ENCODE peak calls at places on chromosomes 13 and 19, in seven cellular contexts. N, V, W, R, M, E and I are unnamed samples. For H3K4me1, the result is how much of the 10 kb centered on the place peaks cover.

GRCh38 chr13:77737583-77738200 is 40.2 kb downstream of the SLAIN1 start:
- DNase-seq in N (no peak), V (no peak), W (no peak), R (no peak), M (no peak), E (no peak), I (no peak)

GRCh38 chr19:30062331-30063183 is 120.5 kb downstream of the URI1 start:
- DNase-seq in N (no peak), V (no peak), W (no peak), R (no peak), M (no peak), E (no peak), I (no peak)

GRCh38 chr13:28286263-28286662 is 147.9 kb downstream of the PAN3 start:
- DNase-seq in N (no peak), V (no peak), W (no peak), R (no peak), M (no peak), E (no peak), I (no peak)

GRCh38 chr19:4183967-4184717 is 1.7 kb downstream of the ANKRD24 start:
- DNase-seq in N (no peak), V (no peak), W (no peak), R (no peak), M (no peak), E (no peak), I (no peak)

GRCh38 chr13:97892717-97893116 is 60.8 kb upstream of the IPO5 start:
- DNase-seq in N (no peak), V (no peak), W (no peak), R (no peak), M (no peak), E (no peak), I (no peak)

GRCh38 chr19:19817357-19817756 is 4.2 kb downstream of the ZNF506 start:
- DNase-seq in N (no peak), V (no peak), W (no peak), R (no peak), M (no peak), E (peak), I (no peak)

GRCh38 chr13:77386046-77386445 is 59.2 kb upstream of the MYCBP2 start:
- DNase-seq in N (no peak), V (no peak), W (no peak), R (no peak), M (no peak), E (no peak), I (no peak)

GRCh38 chr13:92948034-92948433 is 278.6 kb upstream of the GPC6 start:
- DNase-seq in N (no peak), V (no peak), W (no peak), R (no peak), M (no peak), E (no peak), I (no peak)

GRCh38 chr13:41780736-41781708 is 179.9 kb downstream of the VWA8 start:
- DNase-seq in N (no peak), V (no peak), W (no peak), R (peak), M (no peak), E (no peak), I (no peak)

GRCh38 chr19:17052439-17052838 is 22.8 kb downstream of the HAUS8 start:
- DNase-seq in N (no peak), V (peak), W (peak), R (peak), M (no peak), E (no peak), I (peak)

GRCh38 chr19:51594774-51595109 is 23.7 kb downstream of the ZNF175 start:
- DNase-seq in N (no peak), V (no peak), W (no peak), R (no peak), M (no peak), E (no peak), I (no peak)

GRCh38 chr19:50565984-50566903 is 2.0 kb downstream of the LRRC4B start:
- DNase-seq in N (no peak), V (no peak), W (no peak), R (no peak), M (no peak), E (no peak), I (no peak)

GRCh38 chr13:108020027-108020426 is 195.3 kb downstream of the LIG4 start:
- DNase-seq in N (no peak), V (no peak), W (no peak), R (no peak), M (no peak), E (no peak), I (no peak)

GRCh38 chr19:30222993-30223865 is 149.0 kb upstream of the ZNF536 start:
- DNase-seq in N (no peak), V (no peak), W (no peak), R (no peak), M (no peak), E (no peak), I (no peak)

GRCh38 chr19:4597975-4598671 is 38.6 kb upstream of the SEMA6B start:
- DNase-seq in N (no peak), V (peak), W (no peak), R (no peak), M (peak), E (no peak), I (no peak)

GRCh38 chr13:46207828-46208227 is 3.9 kb upstream of the LRRC63 start:
- DNase-seq in N (no peak), V (no peak), W (no peak), R (no peak), M (no peak), E (no peak), I (no peak)

GRCh38 chr13:75803175-75803611 is 167.1 kb downstream of the LMO7 start:
- DNase-seq in N (no peak), V (no peak), W (no peak), R (no peak), M (no peak), E (no peak), I (no peak)

GRCh38 chr13:51645154-51645650 is 60.9 kb downstream of the WDFY2 start:
- DNase-seq in N (no peak), V (no peak), W (no peak), R (no peak), M (no peak), E (no peak), I (no peak)
- H3K27ac ChIP-seq in N (peak), V (no peak), W (no peak), R (no peak), M (peak), E (no peak), I (peak)

DNA sequence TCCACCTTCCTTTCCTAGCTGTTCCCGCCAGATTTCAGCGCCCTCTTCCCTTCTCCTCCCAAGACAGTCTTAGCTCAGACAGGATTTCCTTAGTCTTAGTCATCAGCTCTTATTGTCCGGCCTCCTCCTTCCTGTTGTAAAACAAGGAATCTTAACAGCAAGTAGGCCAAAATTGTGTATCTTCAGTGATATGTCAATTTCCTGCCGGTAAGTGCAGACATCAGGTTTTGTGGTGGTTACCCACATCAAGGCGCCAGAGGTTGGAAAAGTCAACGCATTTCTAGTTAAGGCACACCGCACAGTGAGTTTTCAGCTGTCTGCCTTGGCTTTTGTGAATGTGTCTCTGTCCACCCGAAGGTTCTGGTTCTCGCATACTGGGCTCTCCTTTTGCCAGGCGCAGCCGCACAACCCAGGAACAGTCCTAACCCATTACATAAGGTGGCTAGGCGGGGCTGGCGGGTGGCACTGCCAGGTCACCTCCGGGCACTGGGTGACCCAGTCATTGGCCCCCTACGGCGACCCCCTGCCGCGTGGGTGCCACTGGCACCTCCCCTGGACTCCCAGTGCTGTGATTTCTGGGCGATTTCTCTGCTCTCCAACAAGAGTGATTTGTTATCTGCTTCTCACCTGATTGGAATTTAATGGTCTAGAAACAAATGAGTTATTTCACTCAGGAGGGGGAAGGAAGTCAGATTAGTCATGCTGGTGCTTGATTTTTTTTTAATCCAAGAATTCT is 12.9 kb downstream of the COL4A2 start:
- DNase-seq in N (no peak), V (no peak), W (no peak), R (no peak), M (peak), E (no peak), I (no peak)
- H3K4me1 ChIP-seq in N (half or more), V (under half), W (half or more), R (half or more), M (half or more), E (under half), I (under half)

DNA sequence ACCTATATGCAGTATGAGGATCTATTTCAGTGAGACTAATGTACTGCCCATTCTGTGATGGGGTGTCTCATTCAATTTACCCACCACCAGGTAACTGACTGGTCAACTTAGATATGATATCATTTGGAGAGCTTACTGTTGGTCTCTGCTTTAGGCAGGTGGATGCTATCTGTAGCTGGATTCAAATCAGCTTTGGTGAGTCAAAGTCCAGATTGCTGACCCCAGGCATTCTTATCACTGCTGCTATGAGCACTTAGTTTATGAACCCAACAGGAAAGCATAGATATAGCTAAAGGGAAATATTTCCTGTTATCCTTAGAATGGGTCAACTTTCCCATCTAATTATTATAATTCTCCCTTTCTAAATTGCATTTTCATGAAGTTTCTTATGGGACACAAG is 1295.2 kb upstream of the SPRY2 start:
- DNase-seq in N (no peak), V (no peak), W (no peak), R (no peak), M (no peak), E (no peak), I (no peak)
- TF ChIP-seq CTCF in N (no peak), V (no peak), W (no peak), R (no peak), M (no peak), E (no peak), I (no peak)

DNA sequence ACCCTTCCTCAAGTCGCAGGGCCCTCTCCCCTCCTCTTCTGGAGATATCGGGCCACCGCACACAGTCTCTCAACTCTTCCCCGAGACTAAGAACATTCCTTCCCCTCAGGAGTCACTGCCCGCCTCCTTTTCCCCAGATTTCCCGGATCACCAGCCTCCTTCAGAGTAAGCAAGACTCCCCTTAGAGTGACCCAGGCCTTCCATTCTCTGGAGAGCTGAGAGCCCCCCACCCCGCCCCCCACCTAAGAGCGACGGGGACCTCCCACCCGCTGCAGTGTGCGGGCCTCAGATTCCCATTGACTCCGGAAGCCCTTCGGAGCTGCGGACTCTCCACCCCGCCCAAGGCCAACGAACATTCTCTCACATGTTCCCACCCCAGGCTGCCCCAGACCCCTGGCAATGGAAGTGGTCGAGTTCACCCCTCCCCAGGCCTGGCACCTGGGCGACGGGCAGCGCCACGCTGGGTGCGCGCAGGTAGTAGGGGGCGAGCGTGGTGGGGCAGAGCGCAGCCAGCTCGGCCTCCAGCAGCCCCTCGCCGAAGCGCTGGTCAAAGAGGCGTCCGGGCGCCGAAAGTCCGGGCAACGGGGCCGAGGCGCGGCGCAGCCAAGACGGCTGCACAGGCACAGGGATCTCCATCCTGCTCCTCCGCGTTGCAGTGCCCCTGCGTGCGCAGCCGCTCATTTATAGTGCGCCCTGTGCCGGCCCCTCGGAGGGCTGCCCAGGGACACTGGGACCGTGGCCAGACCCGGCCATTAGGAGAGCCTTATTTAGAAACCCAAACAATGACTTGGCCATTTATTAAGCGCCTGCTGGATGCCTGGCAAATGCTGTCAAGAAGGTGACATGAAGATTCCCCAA is at the start of gene HSPB6:
- DNase-seq in N (no peak), V (peak), W (peak), R (peak), M (no peak), E (no peak), I (no peak)
- H3K27ac ChIP-seq in N (peak), V (peak), W (peak), R (peak), M (peak), E (peak), I (peak)

GRCh38 chr13:79389031-79389430 is 17.0 kb downstream of the RBM26 start:
- DNase-seq in N (no peak), V (no peak), W (no peak), R (no peak), M (no peak), E (no peak), I (no peak)

GRCh38 chr13:79395881-79396280 is 10.2 kb downstream of the RBM26 start:
- DNase-seq in N (no peak), V (no peak), W (no peak), R (no peak), M (no peak), E (no peak), I (no peak)

GRCh38 chr13:79392882-79393563 is 13.0 kb downstream of the RBM26 start:
- DNase-seq in N (no peak), V (no peak), W (no peak), R (no peak), M (no peak), E (no peak), I (no peak)

GRCh38 chr13:79398169-79398568 is 7.9 kb downstream of the RBM26 start:
- DNase-seq in N (no peak), V (no peak), W (no peak), R (no peak), M (no peak), E (no peak), I (no peak)

GRCh38 chr13:79393564-79394249 is 12.3 kb downstream of the RBM26 start:
- DNase-seq in N (no peak), V (no peak), W (no peak), R (no peak), M (no peak), E (peak), I (no peak)
- H3K4me1 ChIP-seq in N (under half), V (under half), W (under half), R (under half), M (under half), E (under half), I (under half)

GRCh38 chr19:48807590-48808308 is 3.1 kb downstream of the BCAT2 start:
- DNase-seq in N (no peak), V (no peak), W (no peak), R (no peak), M (no peak), E (no peak), I (no peak)
- TF ChIP-seq CTCF in N (no peak), V (no peak), W (no peak), R (no peak), M (peak), E (no peak), I (no peak)

DNA sequence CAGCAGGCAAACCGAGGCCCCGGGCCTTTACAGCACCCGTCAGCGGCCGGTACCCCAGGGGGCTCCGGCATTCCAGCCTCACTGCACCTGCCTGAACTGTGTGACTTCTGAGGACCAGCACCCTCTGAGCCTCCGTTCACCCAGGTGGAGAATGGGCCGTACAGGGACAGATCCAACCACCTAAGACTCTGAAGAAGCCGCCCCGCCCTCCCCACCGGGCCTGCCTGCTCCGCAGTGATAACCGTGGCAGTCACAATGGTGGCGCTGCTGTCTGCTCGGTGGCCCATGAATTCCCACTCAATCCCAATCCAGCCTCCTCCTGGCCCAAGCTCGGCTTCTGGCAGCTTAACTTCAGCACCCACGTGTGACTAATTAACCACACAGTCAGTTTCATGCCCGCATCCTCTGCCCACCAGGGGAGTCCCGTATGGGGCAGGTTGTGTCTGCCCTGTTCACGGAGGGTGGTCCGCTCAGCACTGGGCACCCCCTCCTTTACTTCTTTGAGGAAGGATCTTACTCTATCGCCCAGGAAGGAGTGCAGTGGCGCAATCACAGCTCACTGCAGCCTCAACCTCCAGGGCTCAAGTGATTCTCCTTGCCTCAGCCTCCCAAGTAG is 3.4 kb downstream of the TCF3 start:
- DNase-seq in N (no peak), V (no peak), W (peak), R (no peak), M (no peak), E (peak), I (no peak)
- H3K27ac ChIP-seq in N (no peak), V (no peak), W (no peak), R (no peak), M (no peak), E (peak), I (no peak)

GRCh38 chr19:45396389-45397260 is 8.2 kb downstream of the PPP1R13L start:
- DNase-seq in N (no peak), V (no peak), W (no peak), R (no peak), M (no peak), E (no peak), I (no peak)
- H3K4me1 ChIP-seq in N (under half), V (under half), W (under half), R (under half), M (under half), E (under half), I (under half)

DNA sequence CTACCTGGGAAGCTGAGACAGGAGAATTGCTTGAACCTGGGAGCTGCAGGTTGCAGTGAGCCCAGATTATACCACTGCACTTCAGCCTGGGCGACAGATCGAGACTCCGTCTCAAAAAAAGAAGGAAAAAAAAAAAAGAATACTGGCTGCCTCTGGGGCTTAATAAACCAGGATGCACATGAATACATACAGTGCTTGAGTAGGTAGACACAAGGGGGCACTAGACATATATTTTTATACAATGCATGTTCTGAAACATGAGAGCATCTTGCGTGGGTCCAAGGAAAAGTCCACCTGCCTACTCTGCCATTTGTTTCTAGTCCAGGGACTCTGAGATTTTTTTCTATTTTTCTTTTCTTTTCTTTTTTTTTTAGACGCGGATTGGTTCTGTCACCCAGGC is 31.2 kb downstream of the KEAP1 start:
- DNase-seq in N (no peak), V (no peak), W (no peak), R (no peak), M (peak), E (no peak), I (no peak)
- TF ChIP-seq CTCF in N (no peak), V (no peak), W (no peak), R (no peak), M (peak), E (peak), I (no peak)

DNA sequence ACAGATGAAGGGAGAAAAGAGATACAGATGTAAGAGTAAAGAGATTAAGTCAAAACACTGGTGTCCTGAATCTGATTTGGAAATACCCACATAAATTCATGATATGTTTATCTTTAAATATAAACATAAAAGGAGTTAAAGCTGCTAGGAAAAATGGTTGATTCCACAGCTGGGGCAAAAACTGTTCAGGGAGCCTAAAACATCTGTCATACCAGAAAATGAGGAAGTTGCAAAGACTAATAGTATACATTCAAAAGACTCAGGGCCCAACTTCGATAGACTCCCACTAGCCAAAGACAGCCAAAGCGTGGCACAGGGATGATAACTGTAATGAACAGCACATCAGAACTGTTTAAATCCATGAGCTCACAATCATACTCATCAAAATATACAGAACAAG is 62.0 kb downstream of the ABCC4 start:
- DNase-seq in N (no peak), V (no peak), W (no peak), R (no peak), M (no peak), E (no peak), I (no peak)
- H3K27ac ChIP-seq in N (no peak), V (no peak), W (no peak), R (no peak), M (peak), E (no peak), I (no peak)